ENCODE peak calls at places on chromosomes 13 and 19, in six cellular contexts. A is psoas muscle; X is fibroblast of lung; M is effector memory CD4-positive, alpha-beta T cell; S is lower lobe of right lung; B is neural progenitor cell. P is an unnamed sample.

GRCh38 chr13:21139374-21139773 is 37.0 kb downstream of the SKA3 start:
- DNase-seq in S (no peak), B (no peak), M (no peak), X (no peak), A (no peak), P (no peak)

GRCh38 chr19:29666634-29667389 is 1.6 kb downstream of the PLEKHF1 start:
- DNase-seq in A (peak; percentile 82), X (peak; percentile 70), S (peak; percentile 58), M (no peak), B (peak; percentile 79), P (no peak)

GRCh38 chr19:13814550-13814949 is 19.3 kb downstream of the ZSWIM4 start:
- DNase-seq in X (no peak), A (no peak), B (no peak), M (no peak), S (no peak), P (no peak)

GRCh38 chr19:32971715-32972540 is at the start of the genes CEP89 and FAAP24:
- DNase-seq in B (peak; percentile 99), M (peak; percentile 98), X (peak; percentile 99), S (peak; percentile 97), A (peak; percentile 96), P (peak; percentile 99)

GRCh38 chr13:112664501-112665203 is 25.2 kb upstream of the ATP11A start:
- DNase-seq in M (no peak), X (no peak), S (peak; percentile 36), A (no peak), B (no peak), P (no peak)

GRCh38 chr13:79668353-79668752 is 187.4 kb downstream of the NDFIP2 start:
- DNase-seq in B (no peak), S (no peak), M (no peak), A (no peak), X (no peak), P (no peak)

GRCh38 chr13:42048323-42048624 is 174 bp upstream of the DGKH start:
- DNase-seq in X (peak; percentile 11), B (no peak), S (no peak), M (no peak), A (no peak), P (no peak)

GRCh38 chr19:55304279-55304978 is 20.6 kb downstream of the BRSK1 start:
- DNase-seq in B (peak; percentile 83), M (no peak), A (no peak), X (peak; percentile 23), S (no peak), P (no peak)

GRCh38 chr19:51712461-51713081 is 11.2 kb downstream of the HAS1 start:
- DNase-seq in M (no peak), A (no peak), X (peak; percentile 52), B (peak; percentile 73), S (no peak), P (no peak)

GRCh38 chr13:46654956-46655726 is 102.2 kb downstream of the LRCH1 start:
- DNase-seq in S (no peak), X (no peak), M (no peak), A (no peak), B (no peak), P (no peak)

GRCh38 chr13:31394491-31394890 is 194.7 kb downstream of the B3GLCT start:
- DNase-seq in B (no peak), A (no peak), S (no peak), X (peak; percentile 69), M (no peak), P (no peak)

GRCh38 chr19:15280048-15280725 is 47.9 kb upstream of the EPHX3 start:
- DNase-seq in A (peak; percentile 76), B (no peak), M (no peak), S (no peak), X (no peak), P (no peak)

GRCh38 chr13:41007359-41008118 is 11.6 kb downstream of the ELF1 start:
- DNase-seq in M (no peak), A (no peak), B (peak; percentile 34), X (peak; percentile 16), S (no peak), P (no peak)

GRCh38 chr13:28268800-28269223 is 130.5 kb downstream of the PAN3 start:
- DNase-seq in B (no peak), X (no peak), A (no peak), S (no peak), M (no peak), P (no peak)

GRCh38 chr19:10719466-10719961 is 1.6 kb downstream of the DNM2 start:
- DNase-seq in X (no peak), B (no peak), A (no peak), M (no peak), S (no peak), P (no peak)

GRCh38 chr13:41075034-41075433 is 13.7 kb downstream of the WBP4 start:
- DNase-seq in M (peak; percentile 3), B (peak; percentile 46), X (peak; percentile 9), A (no peak), S (no peak), P (peak; percentile 41)

GRCh38 chr13:43307221-43307920 is 284.0 kb downstream of the DNAJC15 start:
- DNase-seq in M (no peak), S (no peak), B (no peak), A (no peak), X (no peak), P (no peak)

GRCh38 chr13:97849305-97849704 is 104.2 kb upstream of the IPO5 start:
- DNase-seq in A (no peak), B (peak; percentile 20), M (no peak), X (peak; percentile 43), S (no peak), P (no peak)

DNA sequence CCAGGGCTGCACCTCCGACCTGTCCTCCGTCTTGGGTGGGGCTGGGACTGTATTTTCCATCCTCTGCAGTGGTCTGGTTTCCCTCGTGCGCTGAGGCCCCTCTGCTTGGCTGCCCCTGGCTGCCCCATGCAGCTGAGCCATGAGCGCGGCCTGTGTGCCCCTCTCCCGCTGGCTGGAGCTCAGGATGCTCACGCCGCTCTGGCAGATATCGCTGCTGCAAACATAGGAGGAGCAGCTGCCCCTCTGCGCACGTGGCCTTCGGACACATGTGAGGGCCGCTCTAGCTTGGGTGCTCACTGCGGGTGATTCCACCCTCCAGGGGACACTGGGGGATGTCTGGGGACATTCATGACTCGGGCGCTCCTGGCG is 14.1 kb downstream of the UHRF1 start:
- DNase-seq in M (no peak), A (no peak), B (no peak), X (no peak), S (no peak), P (no peak)
- H3K27ac ChIP-seq in M (no peak overlapping the region), A (no peak overlapping the region), B (no peak overlapping the region), X (no peak overlapping the region), S (no peak overlapping the region), P (no peak overlapping the region)

DNA sequence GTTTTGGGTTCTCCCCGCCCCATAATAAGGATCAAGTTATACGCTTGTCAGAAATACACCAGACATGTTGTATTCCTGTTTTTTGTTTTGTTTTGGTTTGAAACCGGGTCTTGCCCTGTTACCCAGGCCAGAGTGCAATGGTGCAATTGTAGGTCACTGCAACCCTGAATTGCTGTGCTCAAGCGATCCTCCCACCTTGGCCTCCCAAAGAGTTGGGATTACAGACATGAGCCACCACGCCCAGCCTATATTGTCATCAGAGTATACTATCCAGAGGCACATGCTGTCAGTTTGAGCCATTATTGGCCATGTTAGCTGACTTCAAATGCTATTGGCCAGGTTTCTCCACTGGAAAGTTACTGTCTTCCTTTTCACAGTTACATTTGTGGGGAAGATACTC is 9.8 kb downstream of the SAFB start:
- DNase-seq in X (no peak), A (no peak), M (no peak), S (no peak), B (no peak), P (no peak)
- H3K4me3 ChIP-seq in X (no peak overlapping the region), A (peak overlapping the region; percentile 8), M (no peak overlapping the region), S (no peak overlapping the region), B (no peak overlapping the region), P (no peak overlapping the region)

GRCh38 chr19:34786236-34786635 is 13.2 kb upstream of the ZNF599 start:
- DNase-seq in X (no peak), M (no peak), B (no peak), S (no peak), A (no peak), P (no peak)
- H3K9me3 ChIP-seq in X (no peaks in the 10 kb centered on the region), M (no peaks in the 10 kb centered on the region), B (no peaks in the 10 kb centered on the region), S (no peaks in the 10 kb centered on the region), A (no peaks in the 10 kb centered on the region), P (no peaks in the 10 kb centered on the region)

DNA sequence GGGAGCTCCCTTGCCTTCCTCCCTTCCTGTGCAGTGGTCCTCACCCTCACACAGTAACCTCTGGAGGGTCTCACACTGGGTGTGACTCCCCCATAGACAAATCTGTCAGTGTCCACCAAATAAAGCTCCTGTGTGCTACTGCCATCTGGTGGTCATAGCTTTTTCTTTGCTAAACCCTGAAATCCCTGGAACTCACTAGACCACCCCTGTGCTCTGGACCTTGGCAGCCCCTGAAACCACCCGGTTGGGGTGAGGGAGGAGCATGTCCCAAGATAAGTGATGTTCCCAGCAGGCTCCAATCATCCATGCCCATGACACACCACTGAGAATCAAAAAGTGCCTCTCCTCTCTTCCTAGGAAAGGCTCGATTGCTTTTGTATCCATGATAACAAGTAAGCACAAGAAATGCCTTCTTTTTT is 6.5 kb upstream of the HSD17B14 start:
- DNase-seq in B (peak; percentile 82), M (peak; percentile 11), S (no peak), X (peak; percentile 19), A (no peak), P (peak; percentile 49)
- H3K27ac ChIP-seq in B (no peak overlapping the region), M (no peak overlapping the region), S (peak overlapping the region; percentile 24), X (no peak overlapping the region), A (no peak overlapping the region), P (no peak overlapping the region)

GRCh38 chr19:19540707-19541515 is 2.8 kb downstream of the CILP2 start:
- DNase-seq in S (peak; percentile 65), M (peak; percentile 77), B (peak; percentile 76), X (peak; percentile 17), A (no peak), P (peak; percentile 59)
- H3K4me3 ChIP-seq in S (peak overlapping the region; percentile 23), M (peak overlapping the region; percentile 60), B (no peak overlapping the region), X (no peak overlapping the region), A (peak overlapping the region; percentile 28), P (peak overlapping the region; percentile 50)